ENCODE peak calls at places on chromosome 12, in ten cellular contexts. D is OCI-LY7; G is NCI-H146; P is COR-L47; C is NCI-H2227 treated with DMSO at 0.1 percent for 48 hours; A is NCI-H460; M is tibial nerve; O is activated naive CD4-positive, alpha-beta T cell; V is type B pancreatic cell; N is T47D. E is an unnamed sample.

GRCh38 chr12:110224379-110225304 is 56.4 kb upstream of the ATP2A2 start:
- DNase-seq in D (no peak), G (no peak), P (peak; percentile 2), C (peak; percentile 19), A (peak; percentile 44), M (peak; percentile 25), O (no peak), V (no peak), N (peak; percentile 31), E (no peak)

GRCh38 chr12:93784339-93785086 is 107.3 kb downstream of the CRADD start:
- DNase-seq in D (no peak), G (no peak), P (no peak), C (no peak), A (peak; percentile 64), M (peak; percentile 81), O (no peak), V (no peak), N (no peak), E (peak; percentile 76)

GRCh38 chr12:31278445-31279242 is 47.3 kb downstream of the SINHCAF start:
- DNase-seq in D (no peak), G (no peak), P (no peak), C (no peak), A (no peak), M (no peak), O (no peak), V (no peak), N (no peak), E (no peak)

GRCh38 chr12:53053223-53054111 is 3.6 kb downstream of the TNS2 start:
- DNase-seq in D (peak; percentile 45), G (peak; percentile 89), P (peak; percentile 75), C (no peak), A (peak; percentile 23), M (no peak), O (no peak), V (no peak), N (peak; percentile 56), E (peak; percentile 89)

GRCh38 chr12:9702239-9702638 is 30.7 kb downstream of the CLECL1 start:
- DNase-seq in D (no peak), G (no peak), P (no peak), C (no peak), A (no peak), M (no peak), O (no peak), V (no peak), N (no peak), E (no peak)

GRCh38 chr12:107277850-107278249 is 184.5 kb upstream of the CRY1 start:
- DNase-seq in D (no peak), G (no peak), P (no peak), C (no peak), A (no peak), M (no peak), O (no peak), V (no peak), N (no peak), E (no peak)

GRCh38 chr12:80156306-80156705 is 57.0 kb downstream of the OTOGL start:
- DNase-seq in D (no peak), G (no peak), P (no peak), C (no peak), A (no peak), M (no peak), O (no peak), V (no peak), N (no peak), E (no peak)

GRCh38 chr12:38144601-38145436 is 171.8 kb upstream of the ALG10B start:
- DNase-seq in D (no peak), G (no peak), P (no peak), C (no peak), A (no peak), M (no peak), O (no peak), V (no peak), N (no peak), E (no peak)

GRCh38 chr12:68259318-68259940 is 6.0 kb upstream of the IL22 start:
- DNase-seq in D (no peak), G (no peak), P (no peak), C (peak; percentile 9), A (no peak), M (no peak), O (no peak), V (no peak), N (no peak), E (no peak)

GRCh38 chr12:27865421-27865820 is 85.4 kb upstream of the MANSC4 start:
- DNase-seq in D (no peak), G (no peak), P (no peak), C (no peak), A (no peak), M (no peak), O (no peak), V (no peak), N (no peak), E (no peak)

GRCh38 chr12:45178771-45179170 is 37.1 kb upstream of the ANO6 start:
- DNase-seq in D (no peak), G (no peak), P (no peak), C (no peak), A (no peak), M (no peak), O (no peak), V (no peak), N (no peak), E (no peak)

GRCh38 chr12:49298160-49298559 is 3.2 kb downstream of the PRPH start:
- DNase-seq in D (no peak), G (no peak), P (no peak), C (no peak), A (no peak), M (no peak), O (no peak), V (no peak), N (no peak), E (peak; percentile 34)

GRCh38 chr12:109710747-109711595 is 2.7 kb upstream of the FAM222A start:
- DNase-seq in D (no peak), G (peak; percentile 10), P (no peak), C (no peak), A (peak; percentile 40), M (no peak), O (no peak), V (no peak), N (no peak), E (no peak)

GRCh38 chr12:6262635-6263034 is 47.8 kb upstream of the PLEKHG6 start:
- DNase-seq in D (peak; percentile 40), G (peak; percentile 60), P (no peak), C (no peak), A (no peak), M (no peak), O (no peak), V (no peak), N (no peak), E (no peak)

GRCh38 chr12:120346031-120346430 is 18.5 kb upstream of the PLA2G1B start:
- DNase-seq in D (no peak), G (no peak), P (no peak), C (no peak), A (no peak), M (no peak), O (no peak), V (no peak), N (no peak), E (no peak)

GRCh38 chr12:6200266-6201198 is at the start of gene CD9:
- DNase-seq in D (no peak), G (peak; percentile 70), P (no peak), C (no peak), A (peak; percentile 25), M (no peak), O (peak; percentile 20), V (no peak), N (peak; percentile 41), E (peak; percentile 90)

GRCh38 chr12:122106891-122107660 is 28.5 kb downstream of the MLXIP start:
- DNase-seq in D (no peak), G (peak; percentile 22), P (peak; percentile 69), C (no peak), A (no peak), M (no peak), O (no peak), V (no peak), N (no peak), E (no peak)

GRCh38 chr12:74641694-74642093 is 104.1 kb downstream of the ATXN7L3B start:
- DNase-seq in D (peak; percentile 26), G (no peak), P (no peak), C (no peak), A (no peak), M (no peak), O (no peak), V (no peak), N (no peak), E (no peak)

GRCh38 chr12:47729233-47729632 is 3.9 kb upstream of the ENDOU start:
- DNase-seq in D (no peak), G (peak; percentile 49), P (no peak), C (no peak), A (no peak), M (no peak), O (no peak), V (no peak), N (no peak), E (no peak)

E was measured in tibial artery.